ENCODE peak calls at places on chromosomes 16 and 17, in seven cellular contexts. W is adrenal gland, G is K562, R is endothelial cell of umbilical vein, D is ovary, C is heart left ventricle, M is A549. E is an unnamed sample.

GRCh38 chr16:23249830-23250229 is 52.3 kb upstream of the SCNN1B start:
- DNase-seq in W (no peak), G (no peak), R (no peak), D (no peak), C (no peak), M (no peak), E (no peak)

GRCh38 chr16:67800252-67801046 is 5.9 kb downstream of the RANBP10 start:
- DNase-seq in W (peak), G (peak), R (no peak), D (no peak), C (peak), M (no peak), E (no peak)

GRCh38 chr16:17396762-17397498 is 73.8 kb downstream of the XYLT1 start:
- DNase-seq in W (peak), G (no peak), R (peak), D (peak), C (no peak), M (no peak), E (no peak)

GRCh38 chr16:85329059-85329812 is 217.0 kb upstream of the CIBAR2 start:
- DNase-seq in W (no peak), G (no peak), R (peak), D (no peak), C (no peak), M (no peak), E (peak)

GRCh38 chr16:12406840-12407690 is 396.6 kb downstream of the CPPED1 start:
- DNase-seq in W (no peak), G (no peak), R (peak), D (no peak), C (no peak), M (peak), E (no peak)

GRCh38 chr17:59825533-59826316 is 67.0 kb downstream of the TUBD1 start:
- DNase-seq in W (peak), G (no peak), R (peak), D (no peak), C (no peak), M (no peak), E (no peak)

GRCh38 chr17:33562792-33563191 is 269.7 kb upstream of the ASIC2 start:
- DNase-seq in W (no peak), G (no peak), R (no peak), D (no peak), C (no peak), M (no peak), E (no peak)

GRCh38 chr17:44987194-44987882 is 19.2 kb upstream of the C1QL1 start:
- DNase-seq in W (no peak), G (no peak), R (no peak), D (no peak), C (no peak), M (no peak), E (no peak)

GRCh38 chr16:71723537-71724319 is 773 bp downstream of the PHLPP2 start:
- DNase-seq in W (peak), G (peak), R (peak), D (peak), C (peak), M (peak), E (peak)

DNA sequence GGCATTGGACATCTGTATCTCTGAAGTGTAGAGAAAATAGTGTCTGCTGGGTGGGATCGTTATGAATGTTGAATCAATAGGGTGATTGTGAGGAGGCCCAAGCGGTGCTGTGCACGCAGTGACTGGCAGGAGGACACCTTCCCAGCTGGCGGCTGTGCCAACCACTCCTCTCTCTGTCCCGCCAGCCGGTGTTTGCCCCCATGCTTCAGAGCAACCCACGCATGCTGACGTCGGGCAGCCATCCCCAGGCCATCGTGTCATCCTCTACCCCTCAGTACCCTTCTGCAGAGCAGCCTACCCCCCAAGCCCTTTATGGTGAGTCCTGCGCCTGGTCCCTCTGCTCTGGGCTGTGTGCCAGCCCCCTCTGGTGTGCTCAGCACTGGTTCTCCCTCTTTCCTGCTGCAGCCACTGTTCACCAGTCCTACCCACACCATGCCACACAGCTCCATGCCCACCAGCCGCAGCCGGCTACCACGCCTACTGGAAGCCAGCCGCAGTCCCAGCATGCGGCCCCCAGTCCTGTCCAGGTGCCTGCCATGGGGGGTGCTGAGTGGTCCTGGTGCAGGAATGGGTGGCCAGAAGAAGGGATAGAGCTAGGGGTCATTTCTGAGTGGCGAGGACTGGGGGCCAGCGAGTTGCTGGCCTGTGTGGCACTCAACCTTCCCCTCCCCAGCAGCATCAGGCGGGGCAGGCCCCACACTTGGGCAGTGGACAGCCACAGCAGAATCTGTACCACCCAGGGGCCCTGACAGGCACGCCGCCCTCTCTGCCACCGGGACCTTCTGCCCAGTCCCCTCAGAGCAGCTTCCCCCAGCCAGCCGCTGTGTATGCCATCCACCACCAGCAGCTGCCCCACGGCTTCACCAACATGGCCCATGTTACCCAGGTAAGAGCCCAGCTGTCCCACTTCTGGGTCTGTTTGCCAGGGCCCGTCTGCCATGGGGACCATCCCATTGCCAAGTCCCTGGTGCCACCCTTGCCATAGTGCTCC is 11.0 kb downstream of the TUFM start:
- DNase-seq in W (no peak), G (no peak), R (no peak), D (no peak), C (no peak), M (no peak), E (no peak)
- TF ChIP-seq POLR2A in W (no peak), G (peak), R (no peak), D (no peak), C (no peak), M (no peak), E (no peak)

GRCh38 chr17:17057057-17057551 is 14.8 kb downstream of the MPRIP start:
- DNase-seq in W (peak), G (no peak), R (no peak), D (peak), C (peak), M (no peak), E (no peak)

GRCh38 chr17:17056167-17056562 is 13.9 kb downstream of the MPRIP start:
- DNase-seq in W (peak), G (no peak), R (no peak), D (peak), C (no peak), M (no peak), E (no peak)

GRCh38 chr17:17054636-17055035 is 12.4 kb downstream of the MPRIP start:
- DNase-seq in W (peak), G (no peak), R (no peak), D (peak), C (no peak), M (no peak), E (no peak)

GRCh38 chr17:17053446-17054379 is 11.5 kb downstream of the MPRIP start:
- DNase-seq in W (peak), G (no peak), R (no peak), D (peak), C (no peak), M (no peak), E (no peak)

DNA sequence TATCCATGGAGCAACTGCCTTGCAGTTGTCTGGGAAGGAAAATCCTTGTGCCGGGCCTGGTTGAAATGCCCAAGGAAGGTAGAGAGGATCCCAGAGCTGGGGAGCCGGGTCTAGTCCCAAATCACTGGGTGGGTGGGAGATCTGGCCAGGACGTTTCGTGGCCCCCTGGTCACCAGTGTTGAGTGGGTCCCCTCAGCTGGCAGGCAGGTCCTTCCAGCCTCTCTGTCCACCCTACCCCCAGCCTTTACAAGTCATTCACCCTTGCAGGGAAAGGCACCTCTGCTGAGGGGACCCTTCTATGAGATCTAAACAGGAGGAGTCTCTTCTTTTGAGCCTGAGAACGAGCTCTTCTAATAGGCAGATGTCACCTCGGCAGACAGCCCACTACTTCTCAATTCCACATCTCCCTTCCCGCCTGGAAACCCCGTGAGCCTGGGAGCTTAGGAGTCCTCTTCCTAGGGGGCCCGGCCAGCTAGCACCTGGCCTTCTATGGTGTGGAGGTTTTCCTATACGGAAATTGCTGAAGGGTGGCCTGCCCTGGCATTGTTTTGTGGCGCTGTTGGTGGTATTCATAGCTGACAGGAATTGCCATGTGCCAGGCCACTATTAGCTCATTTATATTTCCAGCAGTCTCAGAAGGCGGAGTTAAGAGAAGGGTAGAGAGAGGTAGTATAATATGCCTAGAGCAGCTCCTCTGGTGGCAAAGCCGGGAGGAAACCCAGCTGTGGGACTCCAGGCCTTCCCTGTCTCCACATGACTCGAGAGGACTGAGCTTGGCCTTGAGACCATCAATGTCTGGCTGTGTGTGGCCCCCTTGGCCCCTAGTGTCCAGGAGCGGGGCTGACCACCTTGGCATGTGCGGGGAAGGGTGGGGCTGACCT is 13.3 kb downstream of the MPRIP start:
- DNase-seq in W (peak), G (no peak), R (peak), D (peak), C (peak), M (no peak), E (no peak)
- TF ChIP-seq CTCF in W (no peak), G (no peak), R (no peak), D (no peak), C (no peak), M (no peak), E (no peak)

GRCh38 chr17:41527076-41528023 is 758 bp downstream of the KRT19 start:
- DNase-seq in W (peak), G (peak), R (no peak), D (peak), C (no peak), M (no peak), E (no peak)
- H3K4me3 ChIP-seq in W (no peak), G (peak), R (peak), D (peak), C (peak), M (peak), E (no peak)

GRCh38 chr17:40566027-40566426 is 755 bp upstream of the CCR7 start:
- DNase-seq in W (no peak), G (no peak), R (no peak), D (no peak), C (no peak), M (no peak), E (no peak)

GRCh38 chr17:40563371-40564052 is 1.8 kb downstream of the CCR7 start:
- DNase-seq in W (no peak), G (no peak), R (no peak), D (no peak), C (no peak), M (no peak), E (no peak)

GRCh38 chr17:40562841-40563370 is 2.4 kb downstream of the CCR7 start:
- DNase-seq in W (no peak), G (no peak), R (no peak), D (no peak), C (no peak), M (no peak), E (no peak)

GRCh38 chr17:40564883-40565744 is at the start of gene CCR7:
- DNase-seq in W (no peak), G (peak), R (no peak), D (no peak), C (no peak), M (no peak), E (peak)

GRCh38 chr17:40564195-40564882 is 933 bp downstream of the CCR7 start:
- DNase-seq in W (no peak), G (no peak), R (no peak), D (no peak), C (no peak), M (no peak), E (no peak)
- TF ChIP-seq POLR2A in W (no peak), G (no peak), R (no peak), D (no peak), C (no peak), M (no peak), E (no peak)

GRCh38 chr17:75587718-75588545 is at the start of gene MYO15B:
- DNase-seq in W (peak), G (peak), R (peak), D (peak), C (peak), M (no peak), E (peak)
- TF ChIP-seq CTCF in W (peak), G (peak), R (peak), D (no peak), C (peak), M (no peak), E (peak)

DNA sequence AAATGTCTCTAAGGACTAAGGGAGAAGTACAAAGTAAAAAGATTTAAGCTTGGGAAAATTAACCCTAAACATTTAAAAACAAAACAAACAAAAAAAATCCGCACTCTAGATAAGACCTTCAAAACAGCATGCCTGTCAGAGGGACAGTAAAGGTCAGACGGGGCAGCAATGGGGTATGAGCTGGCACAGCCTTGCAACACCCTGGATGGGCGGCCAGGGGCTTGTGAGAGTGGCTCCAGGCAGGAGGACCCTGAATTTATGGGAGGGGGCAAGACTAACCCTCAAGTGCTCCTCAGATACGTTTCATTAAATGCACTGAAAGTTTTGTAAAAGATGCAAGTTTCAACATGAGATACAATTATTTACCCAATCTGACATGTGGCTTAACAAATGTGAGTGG is 128.6 kb downstream of the ANKRD11 start:
- DNase-seq in W (no peak), G (no peak), R (no peak), D (no peak), C (no peak), M (no peak), E (no peak)
- H3K4me3 ChIP-seq in W (no peak), G (no peak), R (no peak), D (no peak), C (no peak), M (no peak), E (no peak)

DNA sequence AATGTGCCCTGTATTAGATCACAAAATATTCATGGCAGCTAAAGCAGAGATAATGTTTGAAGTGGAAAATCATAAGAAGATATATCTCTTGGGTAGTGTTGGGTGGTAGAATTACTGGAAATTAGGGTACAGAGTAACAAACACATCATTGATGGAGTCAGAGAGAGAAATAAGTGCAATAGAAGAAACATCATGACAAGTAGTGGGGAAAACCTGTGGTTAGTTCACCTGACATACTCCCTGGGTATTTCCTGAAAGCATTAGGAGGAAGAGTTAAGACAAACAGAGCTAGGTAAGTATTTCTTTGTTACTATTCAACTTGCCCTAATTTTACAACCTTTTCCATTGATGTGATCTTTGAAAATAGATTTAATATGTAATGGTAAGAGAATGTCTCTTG is 691.9 kb upstream of the SOX9 start:
- DNase-seq in W (no peak), G (no peak), R (no peak), D (no peak), C (no peak), M (no peak), E (no peak)
- TF ChIP-seq POLR2A in W (no peak), G (no peak), R (no peak), D (no peak), C (no peak), M (no peak), E (no peak)

GRCh38 chr16:22055881-22056280 is 36.5 kb upstream of the VWA3A start:
- DNase-seq in W (no peak), G (peak), R (no peak), D (no peak), C (no peak), M (no peak), E (peak)
- TF ChIP-seq CTCF in W (no peak), G (peak), R (peak), D (no peak), C (no peak), M (no peak), E (no peak)

GRCh38 chr17:17495448-17496188 is 577 bp downstream of the RASD1 start:
- DNase-seq in W (no peak), G (no peak), R (peak), D (no peak), C (no peak), M (no peak), E (no peak)
- H3K4me3 ChIP-seq in W (peak), G (no peak), R (peak), D (peak), C (peak), M (peak), E (no peak)

DNA sequence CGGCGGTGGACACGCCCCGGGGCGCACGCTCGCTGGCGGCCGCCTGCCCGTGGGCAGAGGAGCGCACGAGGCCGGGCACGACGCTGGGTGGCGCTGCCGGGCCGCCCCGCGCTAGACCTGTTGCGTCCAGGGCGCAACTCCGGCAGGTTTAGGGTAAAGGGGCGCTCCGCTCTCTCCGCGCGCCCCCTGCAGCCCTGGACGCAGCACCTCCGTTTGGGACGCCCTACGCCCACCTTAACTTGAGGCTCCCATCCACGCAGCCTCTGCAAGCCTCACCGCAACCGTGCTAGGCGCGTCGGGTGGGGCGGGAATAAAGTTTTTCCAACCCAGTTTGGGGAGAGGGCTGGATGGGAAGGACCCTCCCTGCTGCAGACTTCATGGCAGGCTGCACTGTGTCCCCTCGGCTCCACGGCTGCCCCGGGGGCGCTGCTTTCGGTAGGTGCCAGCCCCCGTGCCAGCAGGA is 299 bp upstream of the SYT17 start:
- DNase-seq in W (peak), G (peak), R (peak), D (peak), C (peak), M (peak), E (peak)
- TF ChIP-seq POLR2A in W (no peak), G (no peak), R (no peak), D (no peak), C (no peak), M (no peak), E (no peak)